ENCODE peak calls at places on chromosome 2, in five cellular contexts. U is cardiac fibroblast, M is A549, C is kidney epithelial cell, T is psoas muscle. N is an unnamed sample.

GRCh38 chr2:105432749-105433148 is 33.9 kb upstream of the FHL2 start:
- DNase-seq in U (peak), M (no peak), C (no peak), T (no peak), N (no peak)

GRCh38 chr2:74099835-74100234 is 47.9 kb downstream of the BOLA3 start:
- DNase-seq in U (no peak), M (no peak), C (no peak), T (no peak), N (no peak)

GRCh38 chr2:141271346-141271745 is 859.5 kb downstream of the LRP1B start:
- DNase-seq in U (no peak), M (no peak), C (no peak), T (no peak), N (no peak)

GRCh38 chr2:240995041-240995960 is 3.1 kb upstream of the SNED1 start:
- DNase-seq in U (no peak), M (no peak), C (no peak), T (no peak), N (no peak)

GRCh38 chr2:119741868-119742267 is 17.9 kb upstream of the PTPN4 start:
- DNase-seq in U (no peak), M (no peak), C (no peak), T (no peak), N (no peak)

GRCh38 chr2:47403829-47404228 is 873 bp downstream of the MSH2 start:
- DNase-seq in U (no peak), M (peak), C (no peak), T (no peak), N (no peak)

GRCh38 chr2:223586261-223586660 is 15.9 kb downstream of the SCG2 start:
- DNase-seq in U (peak), M (no peak), C (no peak), T (no peak), N (no peak)

GRCh38 chr2:202408546-202409140 is 32.5 kb downstream of the BMPR2 start:
- DNase-seq in U (no peak), M (no peak), C (no peak), T (no peak), N (no peak)

GRCh38 chr2:163491850-163492249 is 244.0 kb downstream of the FIGN start:
- DNase-seq in U (no peak), M (no peak), C (no peak), T (no peak), N (no peak)

GRCh38 chr2:204950695-204951094 is 405.4 kb downstream of the PARD3B start:
- DNase-seq in U (no peak), M (no peak), C (peak), T (no peak), N (no peak)

GRCh38 chr2:9593936-9594335 is 36.9 kb downstream of the YWHAQ start:
- DNase-seq in U (no peak), M (no peak), C (no peak), T (no peak), N (no peak)

GRCh38 chr2:48034295-48034694 is 128.0 kb upstream of the FBXO11 start:
- DNase-seq in U (no peak), M (no peak), C (no peak), T (no peak), N (no peak)

GRCh38 chr2:174717273-174717672 is 47.0 kb downstream of the CHRNA1 start:
- DNase-seq in U (peak), M (no peak), C (peak), T (no peak), N (no peak)

GRCh38 chr2:131493199-131494018 is 1.2 kb upstream of the MZT2A start:
- DNase-seq in U (peak), M (no peak), C (no peak), T (no peak), N (no peak)

GRCh38 chr2:203544402-203544801 is 9.3 kb upstream of the RAPH1 start:
- DNase-seq in U (no peak), M (no peak), C (no peak), T (no peak), N (no peak)
- H3K4me3 ChIP-seq in U (no peak), M (no peak), C (no peak), T (no peak), N (no peak)

GRCh38 chr2:148110184-148110583 is 89.3 kb downstream of the MBD5 start:
- DNase-seq in U (no peak), M (no peak), C (no peak), T (no peak), N (no peak)
- H3K4me3 ChIP-seq in U (no peak), M (no peak), C (no peak), T (no peak), N (no peak)

DNA sequence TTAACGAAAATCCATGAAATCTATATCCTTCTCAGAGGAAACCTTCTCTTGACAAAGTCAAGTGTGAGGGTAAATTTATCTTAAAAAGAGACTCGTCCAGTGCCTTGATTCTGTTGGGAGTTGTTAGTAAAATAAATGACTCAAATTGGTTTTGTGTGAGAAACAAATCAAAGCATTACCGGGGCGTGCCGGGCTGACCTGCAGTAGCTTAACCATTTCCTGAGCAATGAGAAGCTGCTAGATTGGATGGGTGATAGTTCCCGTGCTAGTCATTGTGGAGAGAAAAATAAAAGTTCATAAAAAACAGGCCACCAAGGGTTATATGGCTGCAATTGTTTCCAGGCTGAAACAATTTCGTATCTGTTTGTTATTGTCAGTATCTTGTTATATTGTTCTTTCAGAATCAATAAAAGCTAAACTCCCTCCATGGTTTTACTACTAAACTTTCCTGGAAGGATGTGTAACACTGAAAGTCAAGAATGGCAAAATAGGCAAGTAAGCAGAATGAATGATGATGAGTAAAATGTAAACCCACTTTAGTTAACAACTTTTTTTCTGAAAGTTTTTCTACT is 314.4 kb downstream of the MTX2 start:
- DNase-seq in U (peak), M (no peak), C (no peak), T (no peak), N (no peak)
- H3K4me3 ChIP-seq in U (no peak), M (peak), C (no peak), T (no peak), N (no peak)

GRCh38 chr2:227889336-227889735 is 17.9 kb downstream of the DAW1 start:
- DNase-seq in U (no peak), M (no peak), C (no peak), T (no peak), N (no peak)

GRCh38 chr2:227890495-227891079 is 19.2 kb downstream of the DAW1 start:
- DNase-seq in U (peak), M (peak), C (peak), T (no peak), N (no peak)

GRCh38 chr2:227891673-227892072 is 20.2 kb downstream of the DAW1 start:
- DNase-seq in U (no peak), M (no peak), C (no peak), T (no peak), N (no peak)

GRCh38 chr2:227884511-227884947 is 13.1 kb downstream of the DAW1 start:
- DNase-seq in U (peak), M (peak), C (no peak), T (peak), N (no peak)

DNA sequence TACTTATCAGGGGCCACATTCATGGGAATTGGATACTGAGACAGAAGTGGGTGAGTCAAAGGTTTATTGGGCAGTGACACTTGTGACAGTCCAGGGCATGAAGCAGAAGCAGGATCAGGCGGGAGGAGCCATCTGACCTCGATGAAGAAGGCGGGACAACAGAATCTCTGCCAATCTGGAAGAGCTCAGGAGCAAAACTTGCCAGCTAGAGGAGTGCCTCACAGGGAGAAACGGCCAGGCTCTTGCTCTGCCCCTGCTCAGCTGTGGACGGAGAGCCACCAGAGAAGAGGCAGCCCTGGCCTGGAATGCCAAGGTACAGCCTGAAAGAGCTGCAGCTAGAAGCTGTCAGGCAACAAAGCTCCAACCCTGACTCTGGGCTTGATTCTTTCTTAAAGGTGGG is 16.9 kb downstream of the DAW1 start:
- DNase-seq in U (no peak), M (peak), C (no peak), T (no peak), N (no peak)
- H3K4me3 ChIP-seq in U (no peak), M (no peak), C (no peak), T (no peak), N (no peak)

DNA sequence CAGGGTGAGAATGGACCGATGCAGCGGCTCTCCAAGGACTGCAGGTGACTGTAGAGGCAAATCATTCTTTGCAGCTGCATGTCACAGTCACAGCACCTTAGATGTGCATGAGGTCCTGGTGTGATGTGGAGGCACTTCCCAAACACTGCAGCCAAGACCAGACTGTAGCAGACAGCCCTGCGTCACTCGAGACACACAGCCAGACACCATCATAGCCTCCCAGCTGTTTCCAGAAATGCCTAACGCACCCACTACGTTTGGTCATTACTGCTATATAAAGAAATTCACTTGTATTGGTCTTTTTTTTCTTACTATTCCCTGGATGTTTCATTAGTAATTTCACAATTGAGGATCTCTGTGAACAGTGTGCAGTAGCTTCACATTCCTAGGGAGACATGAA is 60.9 kb downstream of the SH3YL1 start:
- DNase-seq in U (no peak), M (no peak), C (no peak), T (no peak), N (no peak)
- H3K4me3 ChIP-seq in U (no peak), M (no peak), C (no peak), T (no peak), N (no peak)

DNA sequence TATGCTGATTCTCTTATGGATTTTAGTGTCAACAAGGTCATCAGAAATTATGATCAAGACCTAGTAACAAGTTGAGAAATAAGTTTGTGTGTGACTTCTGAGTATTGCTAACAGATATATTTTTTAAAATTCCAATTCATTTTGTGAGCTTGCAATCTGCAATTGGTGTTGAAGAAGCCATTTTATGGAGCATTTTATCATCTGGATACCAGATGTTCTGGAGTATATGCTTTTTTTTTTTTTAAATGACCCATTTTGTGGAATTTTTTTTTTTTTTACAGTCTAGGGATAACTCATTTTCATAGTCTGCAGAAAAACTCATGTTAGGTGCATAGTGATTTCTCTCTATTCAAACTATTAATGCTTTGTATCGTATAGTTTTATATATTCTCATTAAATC is 12.6 kb downstream of the QPCT start:
- DNase-seq in U (no peak), M (no peak), C (no peak), T (no peak), N (no peak)
- H3K4me3 ChIP-seq in U (no peak), M (no peak), C (no peak), T (no peak), N (no peak)

GRCh38 chr2:43178602-43179542 is 47.5 kb downstream of the ZFP36L2 start:
- DNase-seq in U (peak), M (peak), C (no peak), T (peak), N (peak)
- H3K4me3 ChIP-seq in U (no peak), M (no peak), C (no peak), T (peak), N (no peak)

GRCh38 chr2:200586644-200586975 is 796 bp downstream of the AOX1 start:
- DNase-seq in U (no peak), M (no peak), C (no peak), T (peak), N (no peak)
- H3K4me3 ChIP-seq in U (peak), M (no peak), C (no peak), T (peak), N (peak)

GRCh38 chr2:41998789-41999470 is 48.9 kb upstream of the PKDCC start:
- DNase-seq in U (peak), M (no peak), C (no peak), T (peak), N (no peak)
- H3K4me3 ChIP-seq in U (no peak), M (no peak), C (no peak), T (no peak), N (peak)

DNA sequence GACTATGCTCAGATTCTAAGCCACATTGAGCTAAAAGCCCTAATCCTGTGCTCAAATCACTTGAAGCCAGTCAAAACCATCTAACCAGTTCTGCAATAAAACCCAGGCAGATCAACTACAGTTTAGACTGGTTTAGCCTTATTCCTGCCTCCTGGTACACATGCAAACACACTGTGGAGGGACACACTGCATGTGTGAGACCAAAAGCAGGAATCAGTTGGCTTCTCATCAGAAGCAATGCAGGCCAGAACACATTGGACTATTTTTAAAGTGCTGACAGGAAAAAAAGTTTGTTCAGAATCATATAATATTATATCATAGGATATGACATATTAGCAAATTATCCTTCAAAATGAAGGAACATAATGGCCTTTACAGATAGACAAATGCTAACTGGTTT is 52.5 kb upstream of the NT5C1B start:
- DNase-seq in U (no peak), M (no peak), C (no peak), T (no peak), N (no peak)
- H3K4me3 ChIP-seq in U (no peak), M (no peak), C (no peak), T (no peak), N (no peak)

N was measured in coronary artery.